ENCODE peak calls at places on chromosome 9, in five cellular contexts. E is brain microvascular endothelial cell, B is tibial artery, J is GM06990, A is fibroblast of mammary gland. U is an unnamed sample.

GRCh38 chr9:97820373-97820772 is 32.7 kb upstream of the FOXE1 start:
- DNase-seq in B (no peak), J (no peak), E (no peak), A (no peak), U (no peak)

GRCh38 chr9:128551652-128552152 is 685 bp upstream of the SPTAN1 start:
- DNase-seq in E (no peak), B (peak; percentile 94), J (no peak), A (no peak), U (peak; percentile 54)

GRCh38 chr9:134947265-134947955 is 29.7 kb upstream of the FCN1 start:
- DNase-seq in J (no peak), B (no peak), E (no peak), A (no peak), U (no peak)

GRCh38 chr9:124320062-124320973 is 62.6 kb downstream of the NEK6 start:
- DNase-seq in J (no peak), B (peak; percentile 84), A (peak; percentile 66), E (peak; percentile 55), U (peak; percentile 33)

GRCh38 chr9:98172604-98173003 is 19.8 kb downstream of the CORO2A start:
- DNase-seq in A (no peak), B (no peak), E (no peak), J (no peak), U (no peak)

GRCh38 chr9:77433675-77434445 is 214.3 kb downstream of the GNA14 start:
- DNase-seq in E (peak; percentile 72), J (no peak), B (no peak), A (peak; percentile 68), U (no peak)

GRCh38 chr9:122402403-122403268 is 31.8 kb downstream of the PTGS1 start:
- DNase-seq in A (peak; percentile 99), E (peak; percentile 97), B (no peak), J (no peak), U (peak; percentile 83)

GRCh38 chr9:121309171-121309570 is 41.2 kb downstream of the GSN start:
- DNase-seq in J (no peak), A (no peak), B (peak; percentile 63), E (no peak), U (no peak)

GRCh38 chr9:4325113-4325512 is 25.2 kb upstream of the GLIS3 start:
- DNase-seq in J (no peak), A (no peak), B (no peak), E (no peak), U (no peak)

GRCh38 chr9:4324513-4324912 is 24.6 kb upstream of the GLIS3 start:
- DNase-seq in E (peak; percentile 60), B (no peak), J (no peak), A (peak; percentile 93), U (no peak)

GRCh38 chr9:4333231-4333740 is 33.4 kb upstream of the GLIS3 start:
- DNase-seq in A (peak; percentile 57), E (no peak), B (no peak), J (no peak), U (no peak)

GRCh38 chr9:4328723-4329122 is 28.9 kb upstream of the GLIS3 start:
- DNase-seq in B (no peak), J (no peak), E (no peak), A (peak; percentile 69), U (peak; percentile 63)

DNA sequence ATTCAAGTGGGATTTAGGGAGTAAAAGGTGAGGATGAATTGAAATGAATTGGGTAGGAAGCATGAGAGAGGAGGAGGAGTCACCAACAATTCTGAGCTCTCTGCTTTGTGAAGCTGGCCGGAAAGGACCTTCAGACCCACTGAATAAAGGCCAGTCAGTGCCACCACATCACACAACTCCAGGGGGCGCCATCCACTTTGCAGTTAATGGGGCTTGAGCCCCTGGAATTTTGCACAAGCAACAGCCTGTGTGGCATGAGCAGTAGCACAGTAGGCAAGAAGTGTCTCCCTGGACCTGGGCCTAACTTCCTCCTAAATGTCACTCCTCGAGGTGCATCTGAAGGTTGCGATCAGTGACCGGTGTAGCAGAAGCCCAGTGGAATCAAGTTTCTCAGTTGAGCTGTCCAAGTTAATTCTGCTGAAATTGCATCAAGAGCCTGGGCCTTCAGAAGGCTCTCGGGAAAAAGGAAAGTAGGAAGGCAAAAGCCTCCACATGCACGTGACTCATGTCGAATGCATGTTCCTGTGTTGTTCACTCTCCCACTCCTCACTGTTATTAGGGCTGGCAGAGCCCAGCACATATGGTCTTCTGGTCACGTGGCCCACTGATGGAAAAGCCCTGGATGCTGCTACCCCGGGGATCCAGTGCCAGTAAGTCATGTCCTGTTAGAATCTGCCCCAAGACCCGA is 27.8 kb upstream of the GLIS3 start:
- DNase-seq in A (peak; percentile 95), B (no peak), J (no peak), E (no peak), U (peak; percentile 42)
- TF ChIP-seq CTCF in A (peak; percentile 34), B (no peak), J (peak; percentile 8), E (peak; percentile 48), U (peak; percentile 28)

GRCh38 chr9:133362359-133363044 is 6.2 kb downstream of the SURF2 start:
- DNase-seq in A (peak; percentile 49), E (no peak), B (no peak), J (no peak), U (no peak)

GRCh38 chr9:133360400-133361393 is 4.3 kb downstream of the SURF2 start:
- DNase-seq in B (no peak), J (no peak), E (no peak), A (no peak), U (no peak)

GRCh38 chr9:133361507-133362092 is 5.2 kb downstream of the SURF2 start:
- DNase-seq in J (no peak), E (no peak), B (no peak), A (no peak), U (no peak)

GRCh38 chr9:133357656-133358055 is 1.3 kb downstream of the SURF2 start:
- DNase-seq in B (no peak), A (no peak), E (no peak), J (no peak), U (no peak)

DNA sequence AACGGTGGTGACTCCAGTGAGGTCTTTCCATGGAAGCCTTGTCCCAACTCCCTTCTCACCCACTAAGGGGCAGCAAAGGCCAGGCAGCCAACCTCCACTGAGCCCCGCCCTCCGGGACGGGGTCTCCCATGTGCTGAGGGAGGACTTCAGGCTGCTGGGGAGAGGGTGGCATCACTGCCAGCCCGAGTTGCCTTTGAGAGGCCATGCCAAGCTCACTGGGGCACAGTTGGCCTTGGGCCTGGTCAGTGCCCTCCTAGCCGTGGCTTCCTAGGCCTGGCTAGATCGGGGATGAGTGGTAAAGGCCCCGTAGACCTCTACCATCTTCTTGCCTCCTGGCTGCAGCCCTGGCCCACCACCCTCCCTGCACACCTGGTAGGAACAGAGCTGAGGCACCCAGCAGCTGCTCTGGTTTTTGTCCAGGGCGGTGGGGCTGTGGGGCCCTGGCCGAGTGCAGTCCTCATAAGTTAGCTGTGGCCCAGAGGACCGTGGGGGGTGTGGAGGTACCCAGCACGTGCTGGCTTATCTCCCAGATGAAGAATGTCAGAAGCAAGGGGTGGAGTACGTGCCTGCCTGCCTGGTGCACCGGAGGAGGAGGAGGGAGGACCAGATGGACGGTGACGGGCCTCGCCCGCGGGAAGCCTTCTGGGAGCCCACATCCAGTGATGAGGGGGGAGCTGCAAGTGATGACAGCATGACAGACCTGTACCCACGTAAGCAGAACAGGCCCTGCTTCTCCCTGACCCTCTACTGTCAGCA is 3.2 kb downstream of the SURF2 start:
- DNase-seq in E (no peak), A (no peak), J (no peak), B (no peak), U (no peak)
- TF ChIP-seq CTCF in E (peak; percentile 45), A (peak; percentile 55), J (peak; percentile 17), B (no peak), U (peak; percentile 17)

GRCh38 chr9:132056717-132057429 is 22.8 kb downstream of the MED27 start:
- DNase-seq in B (no peak), J (no peak), E (no peak), A (no peak), U (no peak)
- TF ChIP-seq CTCF in B (no peak), J (no peak), E (no peak), A (no peak), U (no peak)

GRCh38 chr9:114587345-114588149 is at the start of gene ATP6V1G1:
- DNase-seq in J (peak; percentile 97), B (peak; percentile 100), A (peak; percentile 99), E (peak; percentile 99), U (peak; percentile 97)
- TF ChIP-seq CTCF in J (no peak), B (no peak), A (peak; percentile 14), E (no peak), U (no peak)